ENCODE peak calls at places on chromosomes 2 and 18, in nine cellular contexts. T is cardiac fibroblast, U is GM13977, E is sigmoid colon, W is astrocyte of the spinal cord, Y is prostate gland, X is astrocyte, G is HL-60, I is cardiac muscle cell. Q is an unnamed sample.
A peak's percentile ranks its signal among the peaks of the same experiment; 100 is the strongest.

GRCh38 chr2:2455151-2455550 is 124.1 kb upstream of the MYT1L start:
- DNase-seq in T (no peak), E (no peak), Y (no peak), G (no peak), U (no peak), W (peak; percentile 41), X (no peak), I (no peak), Q (no peak)

GRCh38 chr2:229431331-229431954 is 160.4 kb upstream of the PID1 start:
- DNase-seq in T (peak; percentile 83), U (no peak), G (peak; percentile 23), I (peak; percentile 54), E (no peak), X (peak; percentile 46), Y (no peak), W (peak; percentile 84), Q (no peak)

GRCh38 chr2:110732422-110733413 is at the start of gene ACOXL:
- DNase-seq in U (peak; percentile 35), E (no peak), W (no peak), T (no peak), I (no peak), Y (peak; percentile 62), X (no peak), G (no peak), Q (no peak)

GRCh38 chr2:160453111-160453820 is 40.3 kb downstream of the RBMS1 start:
- DNase-seq in E (no peak), X (no peak), G (no peak), T (no peak), I (no peak), Y (no peak), U (no peak), W (no peak), Q (no peak)

GRCh38 chr2:20465716-20466391 is 19.0 kb downstream of the RHOB start:
- DNase-seq in X (no peak), T (no peak), G (no peak), E (peak; percentile 26), I (no peak), Y (peak; percentile 86), W (no peak), U (no peak), Q (no peak)

GRCh38 chr2:20443276-20443920 is 3.5 kb upstream of the RHOB start:
- DNase-seq in W (peak; percentile 70), U (peak; percentile 50), Y (no peak), I (peak; percentile 60), X (no peak), T (peak; percentile 75), G (no peak), E (peak; percentile 79), Q (peak; percentile 47)

GRCh38 chr2:232170391-232170790 is 208.2 kb upstream of the ALPP start:
- DNase-seq in W (no peak), E (no peak), U (no peak), Y (no peak), G (no peak), X (no peak), I (no peak), T (no peak), Q (no peak)

GRCh38 chr18:582465-582864 is 2.3 kb downstream of the CETN1 start:
- DNase-seq in I (no peak), Y (peak; percentile 33), W (no peak), U (no peak), T (peak; percentile 73), G (no peak), X (no peak), E (no peak), Q (no peak)

GRCh38 chr2:50719837-50720694 is 311.9 kb downstream of the NRXN1 start:
- DNase-seq in I (no peak), U (no peak), G (no peak), E (no peak), Y (no peak), T (no peak), W (no peak), X (no peak), Q (no peak)

GRCh38 chr2:28750316-28751101 is 1.1 kb upstream of the PPP1CB start:
- DNase-seq in E (peak; percentile 71), W (peak; percentile 64), Y (no peak), X (peak; percentile 75), U (peak; percentile 15), I (peak; percentile 8), G (no peak), T (peak; percentile 62), Q (no peak)

GRCh38 chr2:14189929-14190328 is 442.6 kb upstream of the LRATD1 start:
- DNase-seq in Y (no peak), I (no peak), T (no peak), X (peak; percentile 35), U (no peak), G (no peak), E (no peak), W (peak; percentile 42), Q (no peak)

GRCh38 chr18:55351980-55352714 is 235.8 kb downstream of the TCF4 start:
- DNase-seq in G (no peak), W (no peak), Y (no peak), E (no peak), U (no peak), X (peak; percentile 41), I (no peak), T (no peak), Q (no peak)

GRCh38 chr2:36620321-36620720 is 22.4 kb upstream of the FEZ2 start:
- DNase-seq in Y (no peak), W (no peak), X (no peak), I (no peak), E (no peak), T (no peak), G (no peak), U (no peak), Q (no peak)

GRCh38 chr2:216857131-216857550 is 2.7 kb downstream of the TNP1 start:
- DNase-seq in E (no peak), G (no peak), X (peak; percentile 44), Y (no peak), U (no peak), T (no peak), W (peak; percentile 62), I (no peak), Q (no peak)

GRCh38 chr2:235170536-235171510 is 219.0 kb downstream of the SH3BP4 start:
- DNase-seq in W (peak; percentile 73), I (peak; percentile 27), U (no peak), G (no peak), E (no peak), X (peak; percentile 42), T (peak; percentile 64), Y (no peak), Q (no peak)

DNA sequence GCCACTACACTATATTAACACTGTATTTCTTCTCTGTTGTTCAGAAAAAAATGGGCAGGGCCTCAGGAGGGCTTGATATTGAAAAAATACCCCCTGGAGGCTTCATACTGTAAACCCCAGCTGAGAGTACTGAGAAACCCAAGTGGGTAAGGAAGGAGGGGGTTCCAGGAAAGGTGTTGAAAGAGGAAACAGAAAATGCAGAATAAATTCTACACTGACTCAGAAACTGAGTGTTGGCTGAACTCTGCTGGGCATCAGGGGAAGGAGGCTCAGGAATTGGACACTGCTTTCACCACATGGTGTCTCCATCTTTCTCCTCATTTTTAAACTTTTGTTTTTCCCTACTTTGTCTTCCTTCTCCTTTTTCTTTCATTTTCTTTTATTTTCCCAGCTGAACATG is 253.7 kb downstream of the DYM start:
- DNase-seq in W (peak; percentile 28), X (no peak), I (no peak), G (no peak), U (no peak), Y (no peak), E (no peak), T (peak; percentile 35), Q (no peak)
- TF ChIP-seq CTCF in W (peak; percentile 38), X (peak; percentile 19), I (peak; percentile 25), G (no peak), U (no peak), Y (no peak), E (no peak), T (no peak), Q (no peak)

GRCh38 chr2:237451582-237452469 is 35.2 kb upstream of the MLPH start:
- DNase-seq in Y (no peak), G (no peak), X (no peak), E (no peak), U (no peak), W (no peak), I (no peak), T (peak; percentile 56), Q (no peak)
- TF ChIP-seq CTCF in Y (no peak), G (no peak), X (no peak), E (no peak), U (no peak), W (peak; percentile 48), I (peak; percentile 70), T (peak; percentile 54), Q (no peak)

DNA sequence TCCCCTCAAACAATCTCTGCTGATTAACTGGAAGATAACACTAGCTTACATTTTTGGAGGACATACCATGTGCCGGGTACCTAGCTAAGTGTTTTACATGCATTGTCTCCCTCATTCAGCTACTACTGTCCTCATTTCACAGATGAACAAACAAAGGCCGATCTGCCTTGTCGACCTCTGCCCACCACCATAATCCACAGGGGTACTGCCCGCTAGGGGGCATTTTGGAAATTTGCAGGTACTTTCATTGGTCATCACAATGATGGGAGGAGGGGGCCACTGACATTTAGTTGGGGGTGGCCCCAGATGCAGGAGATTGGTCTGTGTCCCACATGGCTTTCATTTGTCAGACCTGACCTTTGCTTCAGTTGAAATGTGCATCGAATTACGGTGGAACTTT is 3.9 kb upstream of the TMEM163 start:
- DNase-seq in W (no peak), T (no peak), I (no peak), E (no peak), G (no peak), U (no peak), X (no peak), Y (no peak), Q (no peak)
- TF ChIP-seq CTCF in W (peak; percentile 25), T (peak; percentile 22), I (no peak), E (no peak), G (no peak), U (no peak), X (peak; percentile 10), Y (no peak), Q (no peak)

GRCh38 chr2:99818842-99819241 is 323.5 kb downstream of the AFF3 start:
- DNase-seq in I (peak; percentile 14), E (no peak), U (no peak), X (peak; percentile 21), W (no peak), Y (no peak), T (peak; percentile 18), G (no peak), Q (no peak)

GRCh38 chr2:99816908-99817307 is 325.5 kb downstream of the AFF3 start:
- DNase-seq in E (no peak), W (no peak), Y (no peak), T (no peak), X (no peak), U (no peak), I (no peak), G (no peak), Q (no peak)

GRCh38 chr2:99821572-99822369 is 320.6 kb downstream of the AFF3 start:
- DNase-seq in W (peak; percentile 77), G (no peak), U (no peak), T (peak; percentile 11), E (no peak), X (peak; percentile 90), I (no peak), Y (no peak), Q (no peak)

GRCh38 chr2:99821039-99821438 is 321.4 kb downstream of the AFF3 start:
- DNase-seq in E (no peak), X (no peak), Y (no peak), I (no peak), G (no peak), W (no peak), T (peak; percentile 6), U (no peak), Q (no peak)

DNA sequence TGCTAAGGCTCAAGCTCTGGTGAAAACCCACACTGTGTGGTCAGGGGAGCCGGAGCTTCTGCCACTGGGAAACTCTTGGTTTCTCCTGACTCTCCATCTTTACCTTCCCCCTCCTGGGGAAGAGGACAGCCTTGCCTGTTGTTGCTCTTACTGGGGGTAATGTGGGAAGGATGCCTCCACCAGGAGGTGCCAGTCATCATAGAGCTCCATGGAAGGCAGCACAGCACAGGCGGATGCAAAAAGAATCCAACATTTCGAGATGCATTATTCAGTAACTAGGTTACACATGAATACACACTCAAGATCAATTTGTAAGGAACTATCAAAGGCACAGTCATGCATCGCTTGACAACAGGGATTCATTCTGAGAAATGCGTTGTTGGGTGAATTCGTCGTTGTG is 322.6 kb downstream of the AFF3 start:
- DNase-seq in W (no peak), T (no peak), Y (no peak), I (no peak), E (no peak), X (peak; percentile 17), U (no peak), G (no peak), Q (no peak)
- TF ChIP-seq CTCF in W (peak; percentile 33), T (peak; percentile 14), Y (no peak), I (no peak), E (no peak), X (no peak), U (no peak), G (no peak), Q (no peak)

Q was measured in GM20000.